ENCODE peak calls at places on chromosomes 4 and X, in six cellular contexts. J, S, V, X, D and C are unnamed samples.

GRCh38 chrX:71111141-71111843 is at the start of gene IL2RG:
- DNase-seq in J (no peak), S (no peak), V (no peak), X (no peak), D (no peak), C (no peak)

GRCh38 chrX:78119521-78120227 is 15.6 kb downstream of the PGK1 start:
- DNase-seq in J (no peak), S (no peak), V (no peak), X (no peak), D (peak; percentile 18), C (no peak)

GRCh38 chr4:1939664-1940509 is 68.7 kb downstream of the NSD2 start:
- DNase-seq in J (no peak), S (no peak), V (peak; percentile 69), X (peak; percentile 95), D (no peak), C (no peak)

GRCh38 chr4:83170952-83171399 is 56.4 kb upstream of the PLAC8 start:
- DNase-seq in J (peak; percentile 27), S (no peak), V (no peak), X (no peak), D (no peak), C (no peak)

GRCh38 chr4:180134116-180134866 is 2108.9 kb upstream of the TENM3 start:
- DNase-seq in J (no peak), S (no peak), V (no peak), X (no peak), D (no peak), C (no peak)

GRCh38 chrX:139446832-139447231 is 83.7 kb upstream of the F9 start:
- DNase-seq in J (no peak), S (no peak), V (no peak), X (no peak), D (no peak), C (no peak)

GRCh38 chr4:174262624-174263444 is 20.6 kb downstream of the FBXO8 start:
- DNase-seq in J (no peak), S (no peak), V (no peak), X (no peak), D (no peak), C (no peak)

GRCh38 chr4:165433529-165433928 is 54.7 kb downstream of the CPE start:
- DNase-seq in J (peak; percentile 38), S (no peak), V (no peak), X (no peak), D (no peak), C (no peak)

GRCh38 chrX:102044496-102044895 is 81.0 kb upstream of the TCEAL2 start:
- DNase-seq in J (no peak), S (no peak), V (no peak), X (no peak), D (no peak), C (no peak)

GRCh38 chrX:108165349-108166111 is 74.0 kb downstream of the ATG4A start:
- DNase-seq in J (peak; percentile 63), S (peak; percentile 3), V (peak; percentile 48), X (peak; percentile 51), D (peak; percentile 21), C (no peak)

GRCh38 chrX:102659790-102660757 is 8.8 kb downstream of the GPRASP1 start:
- DNase-seq in J (peak; percentile 81), S (peak; percentile 48), V (peak; percentile 73), X (peak; percentile 58), D (peak; percentile 56), C (no peak)

GRCh38 chr4:182219400-182219799 is 23.8 kb upstream of the TENM3 start:
- DNase-seq in J (no peak), S (no peak), V (no peak), X (peak; percentile 64), D (peak; percentile 35), C (no peak)

GRCh38 chrX:154308108-154308946 is 12.7 kb downstream of the TKTL1 start:
- DNase-seq in J (peak; percentile 66), S (peak; percentile 36), V (peak; percentile 34), X (peak; percentile 10), D (peak; percentile 76), C (peak; percentile 39)

GRCh38 chrX:130039847-130040246 is 57.4 kb downstream of the BCORL1 start:
- DNase-seq in J (no peak), S (no peak), V (no peak), X (no peak), D (no peak), C (no peak)

GRCh38 chr4:140186651-140187315 is 32.8 kb upstream of the MAML3 start:
- DNase-seq in J (no peak), S (no peak), V (peak; percentile 54), X (peak; percentile 67), D (peak; percentile 75), C (no peak)

GRCh38 chr4:152983221-152983620 is 47.1 kb downstream of the FHDC1 start:
- DNase-seq in J (peak; percentile 67), S (no peak), V (no peak), X (no peak), D (peak; percentile 75), C (no peak)

GRCh38 chr4:101307901-101308300 is 39.4 kb downstream of the PPP3CA start:
- DNase-seq in J (no peak), S (no peak), V (no peak), X (no peak), D (no peak), C (no peak)

GRCh38 chr4:141047228-141047884 is 85.9 kb downstream of the RNF150 start:
- DNase-seq in J (no peak), S (no peak), V (peak; percentile 61), X (peak; percentile 87), D (no peak), C (no peak)

GRCh38 chrX:38898261-38898660 is 97.0 kb downstream of the MID1IP1 start:
- DNase-seq in J (no peak), S (no peak), V (no peak), X (no peak), D (no peak), C (no peak)

GRCh38 chr4:77599378-77599777 is 6.2 kb upstream of the CXCL13 start:
- DNase-seq in J (peak; percentile 52), S (no peak), V (peak; percentile 52), X (peak; percentile 41), D (peak; percentile 64), C (no peak)

GRCh38 chr4:151921811-151922210 is 161.0 kb upstream of the GATB start:
- DNase-seq in J (no peak), S (no peak), V (no peak), X (peak; percentile 46), D (no peak), C (no peak)

GRCh38 chr4:56505269-56506109 is at the start of gene ARL9:
- DNase-seq in J (peak; percentile 80), S (peak; percentile 37), V (peak; percentile 70), X (peak; percentile 40), D (peak; percentile 56), C (peak; percentile 49)

GRCh38 chrX:19707472-19707871 is 179.9 kb downstream of the SH3KBP1 start:
- DNase-seq in J (no peak), S (no peak), V (peak; percentile 39), X (no peak), D (peak; percentile 17), C (no peak)

GRCh38 chrX:53595266-53595810 is 91.2 kb downstream of the HUWE1 start:
- DNase-seq in J (no peak), S (no peak), V (no peak), X (no peak), D (peak; percentile 2), C (no peak)

GRCh38 chr4:153217440-153217839 is 13.2 kb downstream of the TRIM2 start:
- DNase-seq in J (no peak), S (no peak), V (peak; percentile 58), X (no peak), D (no peak), C (no peak)

GRCh38 chr4:176949022-176949421 is 156.3 kb upstream of the VEGFC start:
- DNase-seq in J (no peak), S (no peak), V (peak; percentile 45), X (peak; percentile 94), D (no peak), C (no peak)

GRCh38 chrX:13515181-13515930 is 54.0 kb upstream of the EGFL6 start:
- DNase-seq in J (no peak), S (no peak), V (no peak), X (no peak), D (no peak), C (no peak)

GRCh38 chrX:110992611-110993010 is 103.4 kb upstream of the PAK3 start:
- DNase-seq in J (peak; percentile 67), S (peak; percentile 3), V (peak; percentile 8), X (peak; percentile 13), D (peak; percentile 60), C (no peak)

GRCh38 chr4:61911313-61911756 is 711.2 kb downstream of the ADGRL3 start:
- DNase-seq in J (peak; percentile 37), S (no peak), V (peak; percentile 64), X (no peak), D (no peak), C (peak; percentile 53)

GRCh38 chrX:133897593-133898163 is 87.7 kb downstream of the GPC3 start:
- DNase-seq in J (no peak), S (no peak), V (no peak), X (no peak), D (no peak), C (no peak)
- H3K14ac ChIP-seq in J (no peak overlapping the region), S (no peak overlapping the region), V (no peak overlapping the region), X (no peak overlapping the region), D (no peak overlapping the region), C (no peak overlapping the region)

DNA sequence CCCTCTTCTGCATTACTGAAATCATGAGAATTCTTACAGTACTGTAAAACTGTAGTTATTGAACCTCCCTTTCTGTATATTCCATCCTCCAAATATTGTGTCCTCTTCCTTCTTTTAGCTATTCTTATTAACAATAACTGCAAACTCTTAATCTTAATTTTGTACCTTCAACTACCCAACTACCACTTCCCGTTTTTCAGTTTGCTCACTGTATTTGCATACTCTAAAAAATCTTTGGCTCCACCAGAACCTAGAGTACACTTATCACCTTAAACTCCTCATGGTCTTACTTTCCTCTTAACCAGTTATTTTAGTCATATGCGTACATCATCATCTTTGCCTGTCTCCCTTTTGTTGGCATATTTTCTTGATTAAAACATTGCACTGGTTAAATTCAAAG is 543.7 kb downstream of the ARAP2 start:
- DNase-seq in J (no peak), S (no peak), V (no peak), X (no peak), D (no peak), C (no peak)
- H3K14ac ChIP-seq in J (no peak overlapping the region), S (no peak overlapping the region), V (no peak overlapping the region), X (no peak overlapping the region), D (no peak overlapping the region), C (no peak overlapping the region)

DNA sequence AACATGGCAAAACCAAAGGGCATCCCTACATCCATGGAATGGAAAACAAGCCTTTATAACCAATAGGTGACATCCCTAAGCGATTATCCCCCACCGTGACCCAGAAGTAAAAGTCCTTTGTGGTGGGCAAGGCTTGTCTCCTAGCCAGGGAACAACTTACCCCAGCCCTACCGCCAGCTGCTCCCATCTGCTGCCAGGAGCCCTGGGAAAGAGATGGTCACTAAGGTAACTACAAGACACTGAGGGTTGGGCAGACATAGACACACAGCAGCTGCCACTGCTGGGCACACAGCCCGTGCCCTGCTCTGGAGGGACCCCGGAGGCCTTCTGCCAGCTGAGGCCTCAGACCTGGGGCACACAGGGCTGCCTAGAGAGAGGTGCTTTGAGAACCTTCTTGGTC is 52.9 kb upstream of the PROM1 start:
- DNase-seq in J (no peak), S (no peak), V (no peak), X (no peak), D (no peak), C (no peak)
- H3K14ac ChIP-seq in J (no peak overlapping the region), S (no peak overlapping the region), V (no peak overlapping the region), X (no peak overlapping the region), D (no peak overlapping the region), C (no peak overlapping the region)

DNA sequence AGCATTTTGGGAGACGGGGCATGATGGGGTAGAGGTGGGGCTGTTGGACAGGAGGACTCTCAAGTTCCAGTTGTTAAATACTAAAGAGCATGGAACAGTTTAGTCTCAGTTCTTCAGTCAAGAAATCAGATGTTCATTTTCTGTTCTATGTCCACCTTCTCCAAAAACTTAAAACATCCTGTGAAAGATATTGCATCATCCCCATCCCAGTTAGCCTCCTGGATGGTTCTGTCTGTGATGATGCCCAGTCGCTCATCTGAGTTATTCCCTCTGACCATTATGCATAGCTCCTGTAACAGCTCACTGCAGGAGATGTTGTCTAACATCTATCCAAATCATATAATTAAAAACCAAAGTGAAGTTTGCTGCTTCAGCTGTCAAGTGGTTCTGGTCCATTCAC is 32.1 kb upstream of the SCML1 start:
- DNase-seq in J (no peak), S (no peak), V (no peak), X (no peak), D (no peak), C (no peak)
- H3K14ac ChIP-seq in J (no peak overlapping the region), S (no peak overlapping the region), V (no peak overlapping the region), X (no peak overlapping the region), D (no peak overlapping the region), C (no peak overlapping the region)